ENCODE peak calls at places on chromosome 16, in four cellular contexts. Z is body of pancreas, M is lung, Y is psoas muscle. L is an unnamed sample.

GRCh38 chr16:13111747-13112146 is 210.3 kb downstream of the SHISA9 start:
- DNase-seq in Z (no peak), M (no peak), Y (no peak), L (no peak)

GRCh38 chr16:54356391-54356790 is 69.8 kb upstream of the IRX3 start:
- DNase-seq in Z (no peak), M (no peak), Y (no peak), L (no peak)

GRCh38 chr16:53065436-53066165 is 10.8 kb downstream of the CHD9 start:
- DNase-seq in Z (no peak), M (no peak), Y (no peak), L (no peak)

GRCh38 chr16:2250652-2251280 is 621 bp downstream of the ECI1 start:
- DNase-seq in Z (peak; percentile 69), M (no peak), Y (no peak), L (no peak)

GRCh38 chr16:82082543-82083244 is 47.6 kb downstream of the HSD17B2 start:
- DNase-seq in Z (no peak), M (no peak), Y (no peak), L (no peak)

GRCh38 chr16:58450590-58450989 is 49.4 kb upstream of the NDRG4 start:
- DNase-seq in Z (no peak), M (no peak), Y (no peak), L (no peak)

GRCh38 chr16:54069601-54070239 is 216.9 kb downstream of the IRX3 start:
- DNase-seq in Z (no peak), M (no peak), Y (no peak), L (no peak)

GRCh38 chr16:73873643-73874042 is 423.0 kb upstream of the PSMD7 start:
- DNase-seq in Z (no peak), M (no peak), Y (no peak), L (no peak)

GRCh38 chr16:51982715-51983680 is 563.9 kb downstream of the TOX3 start:
- DNase-seq in Z (peak; percentile 61), M (peak; percentile 53), Y (no peak), L (peak; percentile 61)

GRCh38 chr16:89482087-89482823 is 8.1 kb downstream of the ANKRD11 start:
- DNase-seq in Z (no peak), M (no peak), Y (no peak), L (no peak)

GRCh38 chr16:57039148-57039812 is 49.9 kb downstream of the NLRC5 start:
- DNase-seq in Z (no peak), M (no peak), Y (no peak), L (no peak)

GRCh38 chr16:27972500-27972899 is 91.0 kb downstream of the GSG1L start:
- DNase-seq in Z (peak; percentile 6), M (no peak), Y (no peak), L (no peak)
- TF ChIP-seq CTCF in Z (peak; percentile 6), M (no peak), Y (peak; percentile 41), L (no peak)

DNA sequence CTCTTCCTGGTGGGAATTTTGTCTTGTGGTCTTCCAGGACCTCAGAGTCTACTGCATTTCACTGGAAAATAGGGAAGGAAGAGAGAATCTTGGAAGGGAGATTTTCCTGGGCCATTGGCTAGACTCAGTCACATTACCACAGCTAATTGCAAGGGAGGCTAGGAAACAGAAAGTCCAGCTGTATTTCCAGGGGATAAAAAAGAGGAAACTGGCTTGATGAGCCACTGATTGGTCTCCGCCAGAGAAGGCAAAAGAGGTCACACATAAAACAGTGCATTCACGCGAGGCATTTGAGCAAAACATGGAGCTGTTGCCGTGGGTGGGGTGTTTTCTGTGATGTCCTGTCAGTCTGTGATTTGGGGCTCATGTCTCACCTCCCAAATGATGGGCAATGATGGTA is 345.3 kb downstream of the FOXL1 start:
- DNase-seq in Z (no peak), M (no peak), Y (no peak), L (no peak)
- H3K9me3 ChIP-seq in Z (no peaks in the 10 kb centered on the region), M (no peaks in the 10 kb centered on the region), Y (peaks cover 6% of the 10 kb centered on the region), L (no peaks in the 10 kb centered on the region)

GRCh38 chr16:19116711-19117449 is 3.1 kb downstream of the ITPRIPL2 start:
- DNase-seq in Z (no peak), M (no peak), Y (no peak), L (no peak)

GRCh38 chr16:19115148-19116021 is 1.6 kb downstream of the ITPRIPL2 start:
- DNase-seq in Z (no peak), M (no peak), Y (no peak), L (no peak)

GRCh38 chr16:19113577-19114358 is at the start of gene ITPRIPL2:
- DNase-seq in Z (peak; percentile 90), M (peak; percentile 91), Y (peak; percentile 93), L (peak; percentile 87)

GRCh38 chr16:19110537-19111391 is 3.0 kb upstream of the ITPRIPL2 start:
- DNase-seq in Z (peak; percentile 63), M (no peak), Y (no peak), L (no peak)

GRCh38 chr16:19114359-19115147 is 789 bp downstream of the ITPRIPL2 start:
- DNase-seq in Z (peak; percentile 74), M (peak; percentile 59), Y (peak; percentile 73), L (peak; percentile 69)
- TF ChIP-seq CTCF in Z (no peak), M (no peak), Y (no peak), L (no peak)

DNA sequence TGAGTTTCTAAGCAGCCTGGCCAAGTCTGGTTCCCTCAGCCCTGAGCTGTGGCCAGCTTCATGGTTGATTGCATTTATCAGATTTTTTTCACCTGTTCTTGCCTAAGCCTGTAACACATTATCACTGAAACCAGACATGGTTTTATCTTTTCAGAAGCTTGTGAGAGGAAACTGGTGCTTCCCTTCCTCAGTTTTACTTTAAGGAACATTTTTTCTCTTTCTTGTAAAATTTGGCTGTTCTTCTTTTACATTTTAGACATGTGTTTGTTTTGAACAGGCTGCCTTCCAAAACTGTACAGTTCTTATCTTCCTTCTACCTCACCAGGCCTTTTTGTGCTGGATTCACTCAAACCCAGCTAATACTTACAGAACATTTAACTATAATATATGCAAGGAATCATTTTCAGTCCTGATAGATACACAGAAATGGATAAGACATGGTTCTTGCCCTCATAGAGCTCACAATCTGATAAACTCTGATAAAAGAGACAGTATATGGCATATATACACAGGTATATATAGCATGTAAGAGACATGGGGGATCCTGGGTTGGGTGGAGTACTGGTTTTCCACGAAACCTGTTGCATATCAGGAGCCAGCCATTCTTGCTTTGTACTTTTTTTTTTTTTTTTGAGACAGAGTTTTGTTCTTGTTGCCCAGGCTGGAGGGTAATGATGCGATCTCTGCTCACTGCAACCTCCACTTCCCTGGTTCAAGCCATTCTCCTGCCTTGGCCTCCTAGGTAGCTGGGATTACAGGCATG is 44.5 kb downstream of the ZNRF1 start:
- DNase-seq in Z (peak; percentile 19), M (no peak), Y (no peak), L (no peak)
- H3K9me3 ChIP-seq in Z (no peaks in the 10 kb centered on the region), M (no peaks in the 10 kb centered on the region), Y (peaks cover under 1% of the 10 kb centered on the region), L (no peaks in the 10 kb centered on the region)

L was measured in uterus.